ENCODE peak calls at places on chromosomes 13 and 19, in five cellular contexts. One of them, this sample, is unnamed.

GRCh38 chr13:90272356-90272755 is 1075.1 kb upstream of the MIR17HG start:
- DNase-seq in right lobe of liver: no peak
- DNase-seq in uterus: no peak
- DNase-seq in heart left ventricle: no peak
- DNase-seq in gastrocnemius medialis: no peak
- DNase-seq in this sample: no peak

GRCh38 chr13:94764576-94765321 is 52.4 kb upstream of the SOX21 start:
- DNase-seq in gastrocnemius medialis: no peak
- DNase-seq in heart left ventricle: no peak
- DNase-seq in uterus: no peak
- DNase-seq in right lobe of liver: no peak
- DNase-seq in this sample: no peak

GRCh38 chr13:40193290-40194203 is 472.9 kb downstream of the FOXO1 start:
- DNase-seq in gastrocnemius medialis: peak
- DNase-seq in right lobe of liver: no peak
- DNase-seq in uterus: peak
- DNase-seq in heart left ventricle: no peak
- DNase-seq in this sample: peak

GRCh38 chr13:97359181-97360057 is 74.5 kb upstream of the RAP2A start:
- DNase-seq in heart left ventricle: no peak
- DNase-seq in right lobe of liver: no peak
- DNase-seq in gastrocnemius medialis: peak
- DNase-seq in uterus: peak
- DNase-seq in this sample: no peak

GRCh38 chr13:26950968-26951367 is 190.4 kb upstream of the GPR12 start:
- DNase-seq in right lobe of liver: no peak
- DNase-seq in heart left ventricle: no peak
- DNase-seq in uterus: no peak
- DNase-seq in gastrocnemius medialis: no peak
- DNase-seq in this sample: no peak

GRCh38 chr13:76887070-76887563 is 912 bp upstream of the KCTD12 start:
- DNase-seq in uterus: peak
- DNase-seq in heart left ventricle: no peak
- DNase-seq in right lobe of liver: no peak
- DNase-seq in gastrocnemius medialis: no peak
- DNase-seq in this sample: peak

GRCh38 chr13:103895835-103896520 is 829.8 kb upstream of the SLC10A2 start:
- DNase-seq in heart left ventricle: no peak
- DNase-seq in right lobe of liver: no peak
- DNase-seq in uterus: no peak
- DNase-seq in gastrocnemius medialis: no peak
- DNase-seq in this sample: no peak

GRCh38 chr13:50650936-50651638 is 192.4 kb downstream of the DLEU7 start:
- DNase-seq in uterus: no peak
- DNase-seq in right lobe of liver: no peak
- DNase-seq in gastrocnemius medialis: no peak
- DNase-seq in heart left ventricle: no peak
- DNase-seq in this sample: no peak

GRCh38 chr13:89066868-89067466 is 1395.8 kb downstream of the SLITRK5 start:
- DNase-seq in uterus: no peak
- DNase-seq in right lobe of liver: no peak
- DNase-seq in gastrocnemius medialis: no peak
- DNase-seq in heart left ventricle: no peak
- DNase-seq in this sample: no peak

GRCh38 chr13:68261105-68261504 is 1031.0 kb upstream of the PCDH9 start:
- DNase-seq in uterus: no peak
- DNase-seq in gastrocnemius medialis: no peak
- DNase-seq in right lobe of liver: no peak
- DNase-seq in heart left ventricle: no peak
- DNase-seq in this sample: no peak

GRCh38 chr13:73984949-73985691 is 149.1 kb downstream of the KLF12 start:
- DNase-seq in gastrocnemius medialis: no peak
- DNase-seq in uterus: no peak
- DNase-seq in right lobe of liver: no peak
- DNase-seq in heart left ventricle: no peak
- DNase-seq in this sample: no peak

GRCh38 chr13:79306650-79307049 is 99.4 kb downstream of the RBM26 start:
- DNase-seq in uterus: no peak
- DNase-seq in heart left ventricle: no peak
- DNase-seq in right lobe of liver: no peak
- DNase-seq in gastrocnemius medialis: no peak
- DNase-seq in this sample: no peak

GRCh38 chr13:79307433-79307861 is 98.6 kb downstream of the RBM26 start:
- DNase-seq in heart left ventricle: no peak
- DNase-seq in uterus: no peak
- DNase-seq in gastrocnemius medialis: no peak
- DNase-seq in right lobe of liver: no peak
- DNase-seq in this sample: no peak

GRCh38 chr13:79311456-79311855 is 94.6 kb downstream of the RBM26 start:
- DNase-seq in heart left ventricle: no peak
- DNase-seq in gastrocnemius medialis: no peak
- DNase-seq in uterus: no peak
- DNase-seq in right lobe of liver: no peak
- DNase-seq in this sample: no peak

GRCh38 chr13:79309690-79310089 is 96.4 kb downstream of the RBM26 start:
- DNase-seq in right lobe of liver: no peak
- DNase-seq in heart left ventricle: no peak
- DNase-seq in uterus: no peak
- DNase-seq in gastrocnemius medialis: no peak
- DNase-seq in this sample: no peak

DNA sequence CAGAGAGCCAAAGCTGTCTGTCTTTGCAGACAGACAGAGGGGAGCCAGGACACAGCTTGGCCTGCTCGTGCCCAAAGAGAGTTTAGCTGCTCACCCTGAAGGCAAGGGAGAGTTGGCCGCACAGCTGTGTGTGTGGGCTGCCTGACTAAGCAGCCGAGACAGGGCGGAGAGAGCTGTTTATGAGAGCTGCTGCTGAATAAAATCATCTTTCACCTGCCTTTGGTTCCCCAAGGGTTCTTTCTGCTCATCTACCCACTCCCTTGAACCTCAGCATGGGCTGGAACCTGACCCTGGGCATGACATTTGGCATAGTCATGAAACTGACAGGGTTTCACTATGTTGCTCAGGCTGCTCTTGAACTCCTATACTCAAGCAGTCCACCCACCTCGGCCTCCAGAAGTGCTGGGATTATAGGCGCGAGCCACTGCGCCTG is 98.2 kb downstream of the RBM26 start:
- DNase-seq in right lobe of liver: no peak
- DNase-seq in uterus: no peak
- DNase-seq in heart left ventricle: no peak
- DNase-seq in gastrocnemius medialis: no peak
- DNase-seq in this sample: no peak
- TF ChIP-seq POLR2A in right lobe of liver: no peak
- TF ChIP-seq POLR2A in uterus: no peak
- TF ChIP-seq POLR2A in heart left ventricle: no peak
- TF ChIP-seq POLR2A in gastrocnemius medialis: no peak
- TF ChIP-seq POLR2A in this sample: no peak

GRCh38 chr19:3098515-3099346 is 4.6 kb downstream of the GNA11 start:
- DNase-seq in gastrocnemius medialis: peak
- DNase-seq in right lobe of liver: peak
- DNase-seq in heart left ventricle: peak
- DNase-seq in uterus: no peak
- DNase-seq in this sample: peak
- H3K4me3 ChIP-seq in gastrocnemius medialis: peak
- H3K4me3 ChIP-seq in right lobe of liver: peak
- H3K4me3 ChIP-seq in heart left ventricle: peak
- H3K4me3 ChIP-seq in uterus: peak
- H3K4me3 ChIP-seq in this sample: no peak

GRCh38 chr13:81197483-81197882 is 856.6 kb upstream of the SPRY2 start:
- DNase-seq in right lobe of liver: no peak
- DNase-seq in uterus: no peak
- DNase-seq in gastrocnemius medialis: no peak
- DNase-seq in heart left ventricle: no peak
- DNase-seq in this sample: no peak

GRCh38 chr13:81197966-81198365 is 857.0 kb upstream of the SPRY2 start:
- DNase-seq in right lobe of liver: no peak
- DNase-seq in gastrocnemius medialis: no peak
- DNase-seq in heart left ventricle: no peak
- DNase-seq in uterus: no peak
- DNase-seq in this sample: no peak

DNA sequence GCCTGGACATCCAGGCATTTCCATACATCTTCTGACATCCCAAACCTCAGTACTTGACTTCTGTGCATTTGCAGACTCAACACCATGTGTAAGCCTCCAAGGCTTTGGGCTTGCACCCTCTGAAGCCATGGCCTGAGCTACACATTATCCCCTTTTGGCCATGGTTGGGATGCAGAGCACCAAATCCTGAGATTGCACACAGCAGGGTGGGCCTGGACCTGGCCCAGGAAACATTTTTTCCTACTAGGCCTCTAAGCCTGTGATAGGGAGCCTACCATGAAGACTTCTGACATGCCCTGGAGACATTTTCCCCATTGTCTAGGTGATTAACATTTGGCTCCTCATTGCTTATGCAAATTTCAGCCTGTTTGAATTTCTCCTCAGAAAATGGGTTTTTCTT is 853.4 kb upstream of the SPRY2 start:
- DNase-seq in heart left ventricle: no peak
- DNase-seq in uterus: no peak
- DNase-seq in gastrocnemius medialis: no peak
- DNase-seq in right lobe of liver: no peak
- DNase-seq in this sample: no peak
- TF ChIP-seq POLR2A in heart left ventricle: no peak
- TF ChIP-seq POLR2A in uterus: no peak
- TF ChIP-seq POLR2A in gastrocnemius medialis: no peak
- TF ChIP-seq POLR2A in right lobe of liver: no peak
- TF ChIP-seq POLR2A in this sample: no peak

GRCh38 chr19:19460761-19461265 is 54.5 kb downstream of the TSSK6 start:
- DNase-seq in gastrocnemius medialis: peak
- DNase-seq in right lobe of liver: peak
- DNase-seq in heart left ventricle: peak
- DNase-seq in uterus: no peak
- DNase-seq in this sample: peak
- H3K4me3 ChIP-seq in gastrocnemius medialis: no peak
- H3K4me3 ChIP-seq in right lobe of liver: no peak
- H3K4me3 ChIP-seq in heart left ventricle: peak
- H3K4me3 ChIP-seq in uterus: no peak
- H3K4me3 ChIP-seq in this sample: no peak

DNA sequence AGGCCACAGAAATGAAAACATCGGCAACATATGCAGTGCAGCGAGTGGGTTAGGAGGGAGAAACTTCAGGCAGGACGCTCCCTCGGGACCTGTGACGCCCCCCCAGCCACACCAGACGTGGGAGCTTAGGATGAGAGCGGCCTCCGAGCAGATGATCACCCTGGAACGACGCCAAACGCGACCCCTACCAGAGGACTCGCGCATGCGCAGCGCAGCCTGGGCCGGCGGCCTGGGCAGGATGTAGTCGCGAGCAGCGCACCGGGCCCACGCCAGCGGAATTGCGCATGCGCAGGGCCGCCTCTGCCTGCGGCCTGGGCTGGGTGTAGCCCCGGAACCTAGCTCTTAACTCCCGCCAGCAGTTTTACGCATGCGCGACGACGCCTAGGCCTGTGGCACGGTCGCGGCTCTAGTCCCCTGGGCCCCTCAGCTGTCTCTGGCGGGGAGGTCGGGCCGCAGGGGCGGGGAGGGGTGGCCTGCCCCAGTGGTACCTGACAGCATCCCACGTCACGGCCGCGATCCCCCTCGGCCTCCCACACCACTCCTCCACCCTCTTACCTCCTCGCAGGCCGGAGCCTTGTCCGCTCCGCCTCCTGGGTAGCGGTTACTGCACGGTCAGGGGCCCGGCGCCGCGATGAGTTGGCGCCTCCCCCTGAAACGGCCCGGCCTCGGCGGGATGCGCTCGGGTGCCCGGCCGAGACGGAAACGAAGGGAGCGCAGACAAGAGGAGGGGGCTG is at the start of gene RCBTB2:
- DNase-seq in gastrocnemius medialis: peak
- DNase-seq in heart left ventricle: peak
- DNase-seq in uterus: peak
- DNase-seq in right lobe of liver: peak
- DNase-seq in this sample: peak
- TF ChIP-seq POLR2A in gastrocnemius medialis: peak
- TF ChIP-seq POLR2A in heart left ventricle: peak
- TF ChIP-seq POLR2A in uterus: peak
- TF ChIP-seq POLR2A in right lobe of liver: peak
- TF ChIP-seq POLR2A in this sample: no peak

GRCh38 chr19:17538684-17539287 is 16.7 kb upstream of the COLGALT1 start:
- DNase-seq in heart left ventricle: no peak
- DNase-seq in uterus: no peak
- DNase-seq in gastrocnemius medialis: no peak
- DNase-seq in right lobe of liver: no peak
- DNase-seq in this sample: no peak
- H3K4me3 ChIP-seq in heart left ventricle: peak
- H3K4me3 ChIP-seq in uterus: peak
- H3K4me3 ChIP-seq in gastrocnemius medialis: peak
- H3K4me3 ChIP-seq in right lobe of liver: peak
- H3K4me3 ChIP-seq in this sample: peak

DNA sequence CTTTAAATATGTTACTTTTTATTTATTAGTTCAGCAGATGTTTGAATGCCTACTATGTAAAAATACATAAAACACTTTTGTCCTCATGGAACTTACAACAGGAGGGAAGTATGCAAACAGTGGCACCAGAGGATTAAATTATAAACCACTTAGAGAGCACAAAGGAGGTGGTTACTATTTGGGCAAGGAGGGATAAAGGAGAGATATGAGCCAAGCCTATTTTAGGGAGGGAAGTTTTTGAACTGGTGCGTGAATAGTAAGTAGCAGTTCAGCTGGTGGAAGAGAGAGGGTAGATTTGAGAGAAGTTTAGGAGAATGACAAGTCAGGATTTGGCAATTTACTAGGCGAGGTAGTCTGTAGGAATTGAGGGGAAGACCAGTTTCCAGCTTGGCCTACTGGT is 8.6 kb downstream of the AKAP11 start:
- DNase-seq in gastrocnemius medialis: no peak
- DNase-seq in heart left ventricle: no peak
- DNase-seq in uterus: no peak
- DNase-seq in right lobe of liver: no peak
- DNase-seq in this sample: no peak
- TF ChIP-seq POLR2A in gastrocnemius medialis: no peak
- TF ChIP-seq POLR2A in heart left ventricle: no peak
- TF ChIP-seq POLR2A in uterus: no peak
- TF ChIP-seq POLR2A in right lobe of liver: no peak
- TF ChIP-seq POLR2A in this sample: no peak

DNA sequence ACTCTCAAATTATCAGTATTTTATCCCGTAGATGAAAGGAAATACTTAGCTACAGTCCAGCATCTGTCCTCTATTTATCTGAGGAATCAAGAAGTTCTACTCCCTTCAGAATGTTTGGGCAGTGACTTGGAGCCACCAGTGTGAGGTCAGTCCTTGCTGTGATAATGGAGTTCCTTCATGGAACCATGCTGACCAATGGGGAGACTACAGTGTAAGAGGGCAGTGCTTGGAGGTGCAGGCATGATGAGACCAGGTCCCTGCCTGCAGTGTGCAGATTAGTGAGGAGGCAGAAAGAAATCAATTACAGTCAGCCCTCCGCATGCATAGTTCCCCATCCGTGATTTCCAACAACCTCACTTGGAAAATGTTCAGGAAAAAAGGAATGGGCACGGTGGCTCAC is at the start of gene C19orf18:
- DNase-seq in heart left ventricle: no peak
- DNase-seq in uterus: no peak
- DNase-seq in gastrocnemius medialis: no peak
- DNase-seq in right lobe of liver: no peak
- DNase-seq in this sample: no peak
- H3K4me3 ChIP-seq in heart left ventricle: no peak
- H3K4me3 ChIP-seq in uterus: no peak
- H3K4me3 ChIP-seq in gastrocnemius medialis: no peak
- H3K4me3 ChIP-seq in right lobe of liver: no peak
- H3K4me3 ChIP-seq in this sample: no peak

This sample was measured in lower leg skin.